ENCODE peak calls at places on chromosomes 16 and 17, in four cellular contexts. I is GM12878, L is HCT116, A is upper lobe of left lung. F is an unnamed sample.

GRCh38 chr17:62030264-62030663 is 34.8 kb downstream of the MED13 start:
- ATAC-seq in L (no peak), A (no peak), I (no peak), F (no peak)

GRCh38 chr16:89183975-89184684 is 12.6 kb downstream of the CDH15 start:
- ATAC-seq in I (no peak), A (no peak), L (no peak), F (no peak)

GRCh38 chr16:62058412-62058811 is 22.2 kb upstream of the CDH8 start:
- ATAC-seq in A (no peak), L (no peak), I (no peak), F (no peak)

GRCh38 chr16:20830372-20830771 is 24.0 kb downstream of the REXO5 start:
- ATAC-seq in A (no peak), I (no peak), L (no peak), F (no peak)

GRCh38 chr17:43399839-43400328 is 1.1 kb downstream of the ARL4D start:
- ATAC-seq in L (no peak), A (peak; percentile 14), I (no peak), F (peak; percentile 20)

GRCh38 chr16:87822571-87822970 is 46.7 kb downstream of the SLC7A5 start:
- ATAC-seq in L (no peak), I (no peak), A (no peak), F (no peak)

GRCh38 chr17:29168079-29168758 is 12.0 kb downstream of the MYO18A start:
- ATAC-seq in L (no peak), A (no peak), I (no peak), F (no peak)

GRCh38 chr17:78381601-78382168 is 3.2 kb downstream of the PGS1 start:
- ATAC-seq in A (no peak), L (no peak), I (peak; percentile 31), F (peak; percentile 23)

GRCh38 chr17:9095390-9095789 is 74.1 kb downstream of the NTN1 start:
- ATAC-seq in L (no peak), A (no peak), I (no peak), F (no peak)

GRCh38 chr16:26220894-26221293 is 529.1 kb downstream of the HS3ST4 start:
- ATAC-seq in A (no peak), I (no peak), L (no peak), F (no peak)

DNA sequence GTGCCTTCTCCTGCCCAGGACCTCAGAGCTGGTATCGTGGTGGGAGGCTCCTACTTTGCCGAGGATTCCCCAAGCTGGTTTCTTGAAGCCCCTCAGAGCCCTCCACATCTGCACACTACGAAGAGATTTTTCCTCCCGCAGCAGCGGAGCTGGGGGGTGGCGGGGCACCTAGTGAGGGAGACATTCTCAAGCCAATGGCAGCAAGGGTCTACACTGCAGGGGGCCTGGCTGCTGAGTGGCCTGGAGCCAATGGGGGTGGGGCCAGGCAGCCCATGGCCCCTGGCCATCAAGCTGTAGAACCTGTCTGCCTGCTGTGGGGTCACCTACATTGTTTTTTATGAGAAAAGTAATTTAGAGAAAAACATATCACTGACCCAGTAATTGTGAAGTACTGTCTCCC is 5.0 kb downstream of the SLC26A11 start:
- ATAC-seq in A (no peak), I (no peak), L (no peak), F (no peak)
- H3K4me1 ChIP-seq in A (peaks cover 20% of the 10 kb centered on the region), I (no peaks in the 10 kb centered on the region), L (peaks cover 4% of the 10 kb centered on the region), F (peaks cover 27% of the 10 kb centered on the region)

GRCh38 chr17:55731586-55732250 is 9.1 kb upstream of the TMEM100 start:
- ATAC-seq in L (no peak), A (peak; percentile 86), I (no peak), F (peak; percentile 85)
- TF ChIP-seq POLR2AphosphoS5 in L (no peak), A (peak; percentile 33), I (no peak), F (peak; percentile 74)

DNA sequence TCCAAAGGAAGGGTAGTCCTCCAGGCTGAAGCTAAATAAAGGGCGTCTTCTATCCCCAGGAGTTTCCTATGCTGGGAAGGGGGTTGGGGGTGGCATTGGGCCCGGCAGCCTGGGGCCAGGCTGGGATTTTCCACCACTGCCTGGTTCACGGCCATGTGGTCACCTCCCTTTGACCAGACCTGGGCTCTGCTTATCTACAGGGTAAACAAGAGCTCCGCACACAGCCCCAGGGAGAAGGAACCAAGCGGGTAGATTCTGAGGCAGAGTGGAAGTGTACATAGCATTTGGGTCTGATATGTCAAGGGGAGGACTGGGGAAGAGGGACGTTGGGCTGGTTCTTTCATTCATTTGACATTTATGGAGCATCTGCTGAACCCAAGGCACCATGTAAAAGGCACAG is 27.2 kb upstream of the TMEM220 start:
- ATAC-seq in A (no peak), L (no peak), I (no peak), F (no peak)
- H3K27ac ChIP-seq in A (no peak overlapping the region), L (no peak overlapping the region), I (no peak overlapping the region), F (no peak overlapping the region)

GRCh38 chr16:50196736-50197135 is 43.6 kb downstream of the TENT4B start:
- ATAC-seq in A (no peak), I (peak; percentile 46), L (no peak), F (no peak)
- H3K4me1 ChIP-seq in A (peaks cover 41% of the 10 kb centered on the region), I (peaks cover 50% of the 10 kb centered on the region), L (peaks cover 11% of the 10 kb centered on the region), F (no peaks in the 10 kb centered on the region)

GRCh38 chr16:15037003-15037402 is 18.9 kb downstream of the NTAN1 start:
- ATAC-seq in I (no peak), L (no peak), A (no peak), F (no peak)

GRCh38 chr16:15035163-15035729 is 20.6 kb downstream of the NTAN1 start:
- ATAC-seq in L (no peak), A (no peak), I (no peak), F (no peak)

GRCh38 chr16:15033309-15033707 is 22.6 kb downstream of the NTAN1 start:
- ATAC-seq in I (no peak), L (no peak), A (no peak), F (no peak)

GRCh38 chr16:15032547-15033308 is 23.1 kb downstream of the NTAN1 start:
- ATAC-seq in I (no peak), A (no peak), L (no peak), F (no peak)

GRCh38 chr16:15034266-15035162 is 21.4 kb downstream of the NTAN1 start:
- ATAC-seq in I (no peak), L (no peak), A (no peak), F (peak; percentile 28)
- TF ChIP-seq POLR2AphosphoS5 in I (no peak), L (no peak), A (no peak), F (no peak)